ENCODE peak calls at places on chromosome 5, in seven cellular contexts. S is K562, V is H1, Z is GM12891, W is HepG2, T is GM12878, K is SK-N-SH. U is an unnamed sample.

GRCh38 chr5:154712518-154713437 is 42.4 kb upstream of the LARP1 start:
- DNase-seq in S (peak; percentile 5), V (peak; percentile 86), Z (no peak), W (no peak), T (no peak), K (no peak), U (no peak)

GRCh38 chr5:127599321-127599720 is 49.6 kb upstream of the CTXN3 start:
- DNase-seq in S (no peak), V (no peak), Z (no peak), W (no peak), T (no peak), K (no peak), U (no peak)

GRCh38 chr5:142245776-142246175 is 79.0 kb downstream of the SPRY4 start:
- DNase-seq in S (no peak), V (no peak), Z (no peak), W (no peak), T (no peak), K (no peak), U (no peak)

GRCh38 chr5:136192526-136193395 is at the start of gene SMIM32:
- DNase-seq in S (peak; percentile 25), V (no peak), Z (no peak), W (peak; percentile 24), T (no peak), K (peak; percentile 76), U (no peak)

GRCh38 chr5:141883184-141883947 is 5.2 kb upstream of the PCDH1 start:
- DNase-seq in S (peak; percentile 75), V (no peak), Z (no peak), W (no peak), T (no peak), K (peak; percentile 65), U (no peak)

GRCh38 chr5:135249658-135250057 is 149.4 kb downstream of the MACROH2A1 start:
- DNase-seq in S (peak; percentile 49), V (no peak), Z (no peak), W (no peak), T (no peak), K (no peak), U (no peak)

GRCh38 chr5:32600057-32600622 is 14.8 kb downstream of the SUB1 start:
- DNase-seq in S (no peak), V (no peak), Z (no peak), W (no peak), T (no peak), K (no peak), U (no peak)

GRCh38 chr5:55691265-55692105 is 20.6 kb downstream of the SLC38A9 start:
- DNase-seq in S (peak; percentile 18), V (no peak), Z (no peak), W (peak; percentile 63), T (no peak), K (peak; percentile 65), U (no peak)

GRCh38 chr5:139278540-139279274 is 14.8 kb upstream of the MATR3 start:
- DNase-seq in S (no peak), V (no peak), Z (no peak), W (no peak), T (no peak), K (no peak), U (no peak)

GRCh38 chr5:17018871-17019270 is 82.8 kb upstream of the MYO10 start:
- DNase-seq in S (no peak), V (no peak), Z (no peak), W (no peak), T (no peak), K (no peak), U (no peak)

GRCh38 chr5:119290161-119290569 is 65.7 kb upstream of the TNFAIP8 start:
- DNase-seq in S (no peak), V (no peak), Z (no peak), W (no peak), T (peak; percentile 66), K (no peak), U (no peak)

GRCh38 chr5:81756016-81756415 is 5.1 kb upstream of the SSBP2 start:
- DNase-seq in S (no peak), V (no peak), Z (no peak), W (no peak), T (no peak), K (no peak), U (no peak)

GRCh38 chr5:11797132-11797531 is 107.1 kb downstream of the CTNND2 start:
- DNase-seq in S (no peak), V (no peak), Z (no peak), W (no peak), T (no peak), K (peak; percentile 1), U (no peak)

GRCh38 chr5:142587354-142587965 is 98.4 kb downstream of the FGF1 start:
- DNase-seq in S (peak; percentile 22), V (no peak), Z (no peak), W (peak; percentile 15), T (no peak), K (no peak), U (no peak)

GRCh38 chr5:136802382-136802781 is 437.0 kb upstream of the TRPC7 start:
- DNase-seq in S (no peak), V (no peak), Z (no peak), W (no peak), T (no peak), K (peak; percentile 14), U (no peak)

GRCh38 chr5:96084874-96085545 is 123.4 kb upstream of the ELL2 start:
- DNase-seq in S (no peak), V (no peak), Z (no peak), W (no peak), T (no peak), K (no peak), U (no peak)

GRCh38 chr5:43156388-43156787 is 35.6 kb upstream of the NIM1K start:
- DNase-seq in S (no peak), V (no peak), Z (no peak), W (no peak), T (no peak), K (no peak), U (no peak)

GRCh38 chr5:167861134-167861930 is 430.1 kb upstream of the WWC1 start:
- DNase-seq in S (no peak), V (no peak), Z (no peak), W (no peak), T (no peak), K (peak; percentile 15), U (no peak)

GRCh38 chr5:137155621-137156020 is 343.5 kb downstream of the SPOCK1 start:
- DNase-seq in S (no peak), V (no peak), Z (no peak), W (no peak), T (no peak), K (no peak), U (no peak)

GRCh38 chr5:126920291-126920690 is 110.1 kb downstream of the MARCHF3 start:
- DNase-seq in S (no peak), V (no peak), Z (no peak), W (no peak), T (no peak), K (no peak), U (no peak)

GRCh38 chr5:169071-169727 is 22.1 kb upstream of the LRRC14B start:
- DNase-seq in S (no peak), V (no peak), Z (no peak), W (no peak), T (no peak), K (no peak), U (peak; percentile 1)

GRCh38 chr5:129991780-129992179 is 87.5 kb downstream of the CHSY3 start:
- DNase-seq in S (no peak), V (no peak), Z (no peak), W (no peak), T (no peak), K (no peak), U (no peak)
- TF ChIP-seq TAF1 in S (no peak), V (no peak), Z (no peak), W (no peak), T (no peak), K (no peak), U (no peak)

GRCh38 chr5:113204525-113205161 is 228.0 kb downstream of the DCP2 start:
- DNase-seq in S (no peak), V (no peak), Z (no peak), W (peak; percentile 45), T (no peak), K (peak; percentile 56), U (no peak)
- TF ChIP-seq TAF1 in S (no peak), V (no peak), Z (no peak), W (no peak), T (no peak), K (no peak), U (no peak)

DNA sequence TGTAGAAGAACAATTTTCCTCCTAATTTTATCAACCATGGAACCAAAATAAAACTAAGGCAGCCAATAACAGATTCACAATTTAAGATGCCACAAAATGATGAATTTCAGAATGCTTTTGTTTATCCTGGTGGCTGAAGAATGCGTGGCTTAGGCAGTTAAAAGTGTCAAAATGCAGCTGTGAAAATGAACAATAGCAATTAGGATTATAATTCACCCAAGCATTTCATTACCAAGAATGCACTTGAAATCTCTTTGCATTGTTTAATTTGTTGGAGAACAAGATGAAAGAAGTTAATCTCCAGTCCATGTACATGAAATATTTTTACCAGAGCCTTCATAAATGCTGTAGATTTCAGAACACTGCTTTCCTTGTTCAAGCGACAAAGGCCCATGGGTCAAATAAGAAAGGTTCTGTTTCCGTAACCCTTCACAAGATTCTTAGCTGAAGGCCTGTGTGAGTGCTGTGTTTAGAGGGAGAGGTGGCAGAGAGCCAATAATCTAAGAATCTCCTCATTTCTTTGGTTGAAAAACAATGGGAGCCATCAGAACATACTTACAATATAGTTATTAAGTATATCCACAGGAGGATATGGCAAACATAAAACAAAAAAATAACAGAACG is 39.3 kb downstream of the CLINT1 start:
- DNase-seq in S (no peak), V (no peak), Z (no peak), W (peak; percentile 10), T (no peak), K (no peak), U (no peak)
- TF ChIP-seq TAF1 in S (no peak), V (no peak), Z (no peak), W (no peak), T (no peak), K (no peak), U (no peak)

GRCh38 chr5:175321927-175322532 is 122.0 kb downstream of the DRD1 start:
- DNase-seq in S (peak; percentile 45), V (peak; percentile 19), Z (no peak), W (peak; percentile 28), T (no peak), K (no peak), U (no peak)
- TF ChIP-seq TAF1 in S (no peak), V (no peak), Z (no peak), W (no peak), T (no peak), K (no peak), U (no peak)

GRCh38 chr5:56829137-56829536 is 13.8 kb downstream of the MAP3K1 start:
- DNase-seq in S (no peak), V (no peak), Z (no peak), W (no peak), T (no peak), K (no peak), U (no peak)
- TF ChIP-seq TAF1 in S (no peak), V (no peak), Z (no peak), W (no peak), T (no peak), K (no peak), U (no peak)

GRCh38 chr5:13307480-13307879 is 637.0 kb downstream of the DNAH5 start:
- DNase-seq in S (no peak), V (no peak), Z (no peak), W (no peak), T (no peak), K (no peak), U (no peak)
- TF ChIP-seq TAF1 in S (no peak), V (no peak), Z (no peak), W (no peak), T (no peak), K (no peak), U (no peak)

U was measured in GM12892.